ENCODE peak calls at places on chromosomes 11 and 22, in five cellular contexts. L, S, C, Q and T are unnamed samples.

GRCh38 chr22:45480717-45481116 is 22.0 kb upstream of the FBLN1 start:
- DNase-seq in L (no peak), S (no peak), C (no peak), Q (no peak), T (no peak)

GRCh38 chr11:84812351-84813083 is 814.6 kb downstream of the DLG2 start:
- DNase-seq in L (no peak), S (no peak), C (no peak), Q (no peak), T (no peak)

GRCh38 chr11:134207538-134208239 is 16.1 kb downstream of the NCAPD3 start:
- DNase-seq in L (peak), S (peak), C (no peak), Q (no peak), T (no peak)

GRCh38 chr11:33157103-33158027 is 3.9 kb downstream of the CSTF3 start:
- DNase-seq in L (no peak), S (no peak), C (no peak), Q (no peak), T (no peak)

GRCh38 chr11:83648610-83649467 is 362.7 kb upstream of the CCDC90B start:
- DNase-seq in L (peak), S (no peak), C (no peak), Q (no peak), T (no peak)

GRCh38 chr22:20748820-20749428 is 25.0 kb upstream of the SERPIND1 start:
- DNase-seq in L (no peak), S (no peak), C (peak), Q (no peak), T (no peak)

GRCh38 chr11:108859510-108859909 is 194.6 kb downstream of the DDX10 start:
- DNase-seq in L (no peak), S (no peak), C (no peak), Q (no peak), T (no peak)

GRCh38 chr11:130675456-130675855 is 227.0 kb downstream of the ADAMTS15 start:
- DNase-seq in L (no peak), S (no peak), C (no peak), Q (no peak), T (no peak)

GRCh38 chr11:28976801-28977145 is 868.6 kb downstream of the METTL15 start:
- DNase-seq in L (no peak), S (no peak), C (no peak), Q (no peak), T (no peak)

GRCh38 chr11:64649304-64649703 is 58.3 kb downstream of the SLC22A12 start:
- DNase-seq in L (peak), S (peak), C (no peak), Q (peak), T (peak)

GRCh38 chr11:32893091-32893946 is 708 bp downstream of the QSER1 start:
- DNase-seq in L (peak), S (peak), C (no peak), Q (no peak), T (peak)

GRCh38 chr11:121965330-121965729 is 150.7 kb downstream of the BLID start:
- DNase-seq in L (no peak), S (no peak), C (no peak), Q (no peak), T (no peak)

GRCh38 chr11:46296520-46297448 is 19.3 kb downstream of the CREB3L1 start:
- DNase-seq in L (no peak), S (peak), C (no peak), Q (peak), T (peak)

GRCh38 chr11:116500833-116501622 is 271.8 kb downstream of the BUD13 start:
- DNase-seq in L (no peak), S (no peak), C (no peak), Q (no peak), T (no peak)

GRCh38 chr22:32620992-32621391 is 146.4 kb downstream of the FBXO7 start:
- DNase-seq in L (peak), S (no peak), C (no peak), Q (no peak), T (peak)

GRCh38 chr11:119338318-119338890 is 2.3 kb downstream of the C1QTNF5 start:
- DNase-seq in L (peak), S (peak), C (no peak), Q (no peak), T (peak)

GRCh38 chr11:95684701-95685100 is 104.9 kb downstream of the FAM76B start:
- DNase-seq in L (no peak), S (no peak), C (no peak), Q (no peak), T (no peak)

GRCh38 chr11:36453678-36454077 is 56.4 kb downstream of the TRAF6 start:
- DNase-seq in L (no peak), S (no peak), C (no peak), Q (no peak), T (no peak)

GRCh38 chr11:128379587-128380279 is 207.6 kb downstream of the ETS1 start:
- DNase-seq in L (no peak), S (no peak), C (no peak), Q (no peak), T (no peak)

GRCh38 chr11:64644348-64645242 is 53.6 kb downstream of the SLC22A12 start:
- DNase-seq in L (no peak), S (peak), C (no peak), Q (no peak), T (peak)

GRCh38 chr22:45318558-45319318 is 9.0 kb downstream of the FAM118A start:
- DNase-seq in L (no peak), S (no peak), C (peak), Q (no peak), T (no peak)

GRCh38 chr11:91097069-91097468 is 874.2 kb upstream of the CHORDC1 start:
- DNase-seq in L (no peak), S (no peak), C (no peak), Q (no peak), T (no peak)

GRCh38 chr22:49372530-49373288 is 455.0 kb downstream of the BRD1 start:
- DNase-seq in L (peak), S (no peak), C (no peak), Q (peak), T (no peak)

GRCh38 chr11:18802381-18803257 is 11.0 kb upstream of the PTPN5 start:
- DNase-seq in L (peak), S (peak), C (peak), Q (no peak), T (peak)

GRCh38 chr22:27934069-27934468 is 15.0 kb upstream of the PITPNB start:
- DNase-seq in L (no peak), S (no peak), C (no peak), Q (no peak), T (no peak)

GRCh38 chr11:15944460-15944859 is 411.9 kb downstream of the SOX6 start:
- DNase-seq in L (no peak), S (peak), C (no peak), Q (no peak), T (no peak)

GRCh38 chr11:36508743-36509142 is 1.3 kb downstream of the TRAF6 start:
- DNase-seq in L (no peak), S (no peak), C (no peak), Q (no peak), T (no peak)

GRCh38 chr11:1104411-1105182 is 29.9 kb downstream of the MUC2 start:
- DNase-seq in L (no peak), S (no peak), C (no peak), Q (no peak), T (no peak)

GRCh38 chr11:111448420-111448819 is 63.8 kb downstream of the BTG4 start:
- DNase-seq in L (no peak), S (no peak), C (no peak), Q (no peak), T (no peak)
- TF ChIP-seq SUZ12 in L (no peak), S (no peak), C (no peak), Q (no peak), T (no peak)

DNA sequence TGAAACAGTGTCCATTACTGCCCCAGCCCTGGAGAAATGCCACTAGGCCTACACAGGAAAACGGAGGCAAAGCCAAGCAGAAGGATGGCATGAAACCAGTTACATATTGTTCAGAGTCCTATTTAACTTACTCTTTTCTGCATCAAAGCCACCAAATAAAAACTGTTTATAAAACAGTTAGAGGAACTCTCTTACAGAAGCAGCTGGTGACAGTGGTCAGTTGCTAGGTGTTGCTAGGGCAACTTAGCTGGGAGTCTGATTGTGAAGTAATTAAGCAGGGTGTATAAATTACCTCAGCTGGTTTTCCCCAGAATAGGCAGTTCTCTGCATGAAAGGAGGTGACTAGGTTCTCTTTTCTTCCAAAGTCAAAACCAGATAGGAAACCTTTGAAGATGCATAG is 115.6 kb upstream of the ZBED5 start:
- DNase-seq in L (no peak), S (no peak), C (no peak), Q (no peak), T (no peak)
- TF ChIP-seq SUZ12 in L (no peak), S (no peak), C (no peak), Q (no peak), T (no peak)

GRCh38 chr22:23673826-23674690 is 16.8 kb upstream of the RGL4 start:
- DNase-seq in L (no peak), S (no peak), C (no peak), Q (no peak), T (peak)
- TF ChIP-seq SUZ12 in L (no peak), S (no peak), C (no peak), Q (no peak), T (no peak)

GRCh38 chr11:58734681-58735490 is 3.1 kb upstream of the GLYAT start:
- DNase-seq in L (no peak), S (no peak), C (no peak), Q (no peak), T (no peak)
- TF ChIP-seq SUZ12 in L (no peak), S (no peak), C (no peak), Q (no peak), T (no peak)

GRCh38 chr11:124918950-124919349 is at the start of gene HEPN1:
- DNase-seq in L (no peak), S (no peak), C (no peak), Q (no peak), T (no peak)

GRCh38 chr11:124919836-124920755 is 1.0 kb downstream of the HEPN1 start:
- DNase-seq in L (no peak), S (no peak), C (no peak), Q (no peak), T (no peak)

GRCh38 chr11:124917115-124917637 is 1.9 kb upstream of the HEPN1 start:
- DNase-seq in L (peak), S (no peak), C (no peak), Q (no peak), T (no peak)

GRCh38 chr11:124916370-124916710 is 2.7 kb upstream of the HEPN1 start:
- DNase-seq in L (no peak), S (no peak), C (no peak), Q (no peak), T (no peak)

GRCh38 chr11:124915541-124916369 is 3.3 kb upstream of the HEPN1 start:
- DNase-seq in L (no peak), S (no peak), C (no peak), Q (no peak), T (no peak)
- TF ChIP-seq SUZ12 in L (no peak), S (no peak), C (no peak), Q (no peak), T (no peak)

GRCh38 chr11:73480677-73481076 is 104.5 kb downstream of the RELT start:
- DNase-seq in L (no peak), S (no peak), C (no peak), Q (no peak), T (no peak)
- TF ChIP-seq SUZ12 in L (no peak), S (no peak), C (no peak), Q (no peak), T (no peak)

DNA sequence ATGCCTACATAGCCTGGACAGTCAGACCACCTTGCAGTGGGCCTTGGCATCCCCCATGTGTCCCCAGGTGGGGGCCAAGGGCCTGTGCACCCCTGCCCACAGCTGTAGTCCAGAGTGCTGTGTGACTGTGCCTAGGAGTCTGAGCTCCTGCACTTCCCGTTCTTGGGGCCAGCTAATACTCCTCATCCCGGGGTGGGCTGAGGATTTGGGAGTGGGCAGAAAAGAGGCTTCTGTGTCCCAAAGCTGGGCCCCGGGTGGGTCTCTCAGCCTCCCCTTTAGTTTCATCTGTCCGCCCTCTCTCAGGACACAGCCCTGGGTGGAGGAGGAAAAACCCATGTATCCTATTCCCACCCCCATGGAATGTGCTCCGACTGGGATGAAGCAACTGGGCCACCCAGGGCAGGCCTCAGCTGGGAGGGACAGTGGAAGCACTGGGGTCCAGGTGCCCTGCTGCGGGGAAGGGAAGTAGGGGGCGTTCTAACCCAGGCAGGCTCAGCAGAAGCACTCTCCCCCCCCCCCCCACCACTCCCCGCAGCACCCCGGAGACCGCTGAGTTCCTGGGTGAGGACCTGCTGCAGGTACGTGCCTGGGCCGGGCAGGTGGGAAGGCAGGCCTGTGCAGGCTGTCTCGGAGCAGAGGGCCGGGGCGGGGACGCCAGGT is 1.3 kb downstream of the SH3BP1 start:
- DNase-seq in L (no peak), S (no peak), C (no peak), Q (no peak), T (no peak)
- TF ChIP-seq SUZ12 in L (no peak), S (no peak), C (no peak), Q (no peak), T (no peak)

GRCh38 chr22:42291287-42291686 is 20.8 kb upstream of the TCF20 start:
- DNase-seq in L (no peak), S (no peak), C (no peak), Q (no peak), T (no peak)

GRCh38 chr22:42292726-42293520 is 22.5 kb upstream of the TCF20 start:
- DNase-seq in L (no peak), S (no peak), C (no peak), Q (no peak), T (no peak)

GRCh38 chr22:42287174-42287890 is 16.9 kb upstream of the TCF20 start:
- DNase-seq in L (no peak), S (no peak), C (no peak), Q (no peak), T (no peak)

GRCh38 chr22:42288791-42289190 is 18.3 kb upstream of the TCF20 start:
- DNase-seq in L (no peak), S (no peak), C (no peak), Q (no peak), T (no peak)

GRCh38 chr22:42289671-42290269 is 19.3 kb upstream of the TCF20 start:
- DNase-seq in L (no peak), S (no peak), C (no peak), Q (no peak), T (no peak)
- TF ChIP-seq SUZ12 in L (no peak), S (no peak), C (no peak), Q (no peak), T (no peak)

GRCh38 chr22:39994566-39995345 is at the start of gene FAM83F:
- DNase-seq in L (no peak), S (peak), C (no peak), Q (no peak), T (no peak)

GRCh38 chr22:39995346-39996252 is 845 bp downstream of the FAM83F start:
- DNase-seq in L (no peak), S (no peak), C (no peak), Q (no peak), T (no peak)

GRCh38 chr22:39996732-39997131 is 2.0 kb downstream of the FAM83F start:
- DNase-seq in L (no peak), S (no peak), C (no peak), Q (no peak), T (no peak)

GRCh38 chr22:39992088-39992826 is 2.5 kb upstream of the FAM83F start:
- DNase-seq in L (no peak), S (no peak), C (no peak), Q (no peak), T (no peak)

GRCh38 chr22:39994046-39994565 is 648 bp upstream of the FAM83F start:
- DNase-seq in L (no peak), S (no peak), C (no peak), Q (no peak), T (no peak)
- TF ChIP-seq SUZ12 in L (no peak), S (no peak), C (no peak), Q (no peak), T (no peak)

GRCh38 chr11:100080401-100080800 is 606.7 kb upstream of the ARHGAP42 start:
- DNase-seq in L (no peak), S (no peak), C (no peak), Q (no peak), T (no peak)
- TF ChIP-seq SUZ12 in L (no peak), S (no peak), C (no peak), Q (no peak), T (no peak)